ENCODE peak calls at places on chromosomes 3 and 15, in seven cellular contexts. C, F, O, Z, Y, T and V are unnamed samples.

GRCh38 chr15:27752682-27753081 is 346.4 kb downstream of the OCA2 start:
- DNase-seq in C (no peak), F (no peak), O (no peak), Z (no peak), Y (no peak), T (no peak), V (no peak)

GRCh38 chr3:63295356-63295755 is 17.2 kb downstream of the SYNPR start:
- DNase-seq in C (no peak), F (no peak), O (no peak), Z (no peak), Y (no peak), T (no peak), V (no peak)

GRCh38 chr3:23663661-23664186 is 142.0 kb upstream of the UBE2E1 start:
- DNase-seq in C (no peak), F (no peak), O (no peak), Z (no peak), Y (no peak), T (no peak), V (no peak)

GRCh38 chr3:30324587-30324986 is 281.8 kb upstream of the TGFBR2 start:
- DNase-seq in C (no peak), F (no peak), O (no peak), Z (no peak), Y (no peak), T (no peak), V (no peak)

GRCh38 chr3:149090907-149091306 is 4.6 kb upstream of the HLTF start:
- DNase-seq in C (no peak), F (no peak), O (no peak), Z (no peak), Y (no peak), T (no peak), V (no peak)

GRCh38 chr3:112653881-112654300 is 12.9 kb upstream of the CCDC80 start:
- DNase-seq in C (no peak), F (no peak), O (no peak), Z (peak; percentile 79), Y (no peak), T (no peak), V (no peak)

GRCh38 chr3:21718161-21718765 is 32.7 kb downstream of the ZNF385D start:
- DNase-seq in C (no peak), F (no peak), O (no peak), Z (peak; percentile 97), Y (no peak), T (no peak), V (no peak)

GRCh38 chr3:167973046-167973445 is 122.7 kb downstream of the GOLIM4 start:
- DNase-seq in C (no peak), F (no peak), O (no peak), Z (no peak), Y (no peak), T (no peak), V (no peak)

GRCh38 chr15:84804005-84804803 is 13.0 kb upstream of the ALPK3 start:
- DNase-seq in C (no peak), F (no peak), O (no peak), Z (peak; percentile 43), Y (no peak), T (no peak), V (no peak)